ENCODE peak calls at places on chromosomes 6 and 20, in four cellular contexts. One of them, this sample, is unnamed.
A peak's percentile ranks its signal among the peaks of the same experiment; 100 is the strongest.

GRCh38 chr6:141925001-141925400 is 207.7 kb upstream of the GJE1 start:
- DNase-seq in sigmoid colon: no peak
- DNase-seq in breast epithelium: no peak
- DNase-seq in AG04450: no peak
- DNase-seq in this sample: no peak

GRCh38 chr6:15042938-15043337 is 202.9 kb upstream of the JARID2 start:
- DNase-seq in sigmoid colon: no peak
- DNase-seq in breast epithelium: no peak
- DNase-seq in AG04450: no peak
- DNase-seq in this sample: no peak

GRCh38 chr20:63966944-63967322 is 2.8 kb downstream of the ZNF512B start:
- DNase-seq in sigmoid colon: peak; percentile 61
- DNase-seq in breast epithelium: no peak
- DNase-seq in AG04450: no peak
- DNase-seq in this sample: no peak

GRCh38 chr6:127515794-127516675 is 3.1 kb downstream of the MTCL3 start:
- DNase-seq in sigmoid colon: peak; percentile 77
- DNase-seq in breast epithelium: no peak
- DNase-seq in AG04450: no peak
- DNase-seq in this sample: peak; percentile 59

GRCh38 chr6:118216751-118217150 is 309.7 kb downstream of the SLC35F1 start:
- DNase-seq in sigmoid colon: no peak
- DNase-seq in breast epithelium: no peak
- DNase-seq in AG04450: no peak
- DNase-seq in this sample: no peak

GRCh38 chr6:134937426-134937825 is 12.5 kb downstream of the ALDH8A1 start:
- DNase-seq in sigmoid colon: no peak
- DNase-seq in breast epithelium: no peak
- DNase-seq in AG04450: no peak
- DNase-seq in this sample: no peak

GRCh38 chr20:4325548-4326187 is 310.3 kb upstream of the RNF24 start:
- DNase-seq in sigmoid colon: no peak
- DNase-seq in breast epithelium: no peak
- DNase-seq in AG04450: no peak
- DNase-seq in this sample: no peak

GRCh38 chr6:53152576-53152975 is 3.9 kb upstream of the GCM1 start:
- DNase-seq in sigmoid colon: no peak
- DNase-seq in breast epithelium: no peak
- DNase-seq in AG04450: no peak
- DNase-seq in this sample: no peak

GRCh38 chr20:36145877-36146707 is 8.4 kb upstream of the EPB41L1 start:
- DNase-seq in sigmoid colon: no peak
- DNase-seq in breast epithelium: no peak
- DNase-seq in AG04450: no peak
- DNase-seq in this sample: no peak
- H3K27ac ChIP-seq in sigmoid colon: no peak overlapping the region
- H3K27ac ChIP-seq in breast epithelium: no peak overlapping the region
- H3K27ac ChIP-seq in AG04450: peak overlapping the region; percentile 21
- H3K27ac ChIP-seq in this sample: no peak overlapping the region

GRCh38 chr20:9070304-9070703 is 1.4 kb downstream of the PLCB4 start:
- DNase-seq in sigmoid colon: no peak
- DNase-seq in breast epithelium: no peak
- DNase-seq in AG04450: no peak
- DNase-seq in this sample: no peak

GRCh38 chr20:9075264-9076095 is 6.6 kb downstream of the PLCB4 start:
- DNase-seq in sigmoid colon: no peak
- DNase-seq in breast epithelium: no peak
- DNase-seq in AG04450: no peak
- DNase-seq in this sample: no peak

GRCh38 chr20:9068896-9069663 is at the start of gene PLCB4:
- DNase-seq in sigmoid colon: peak; percentile 73
- DNase-seq in breast epithelium: no peak
- DNase-seq in AG04450: no peak
- DNase-seq in this sample: no peak

GRCh38 chr20:9071976-9072726 is 3.3 kb downstream of the PLCB4 start:
- DNase-seq in sigmoid colon: no peak
- DNase-seq in breast epithelium: no peak
- DNase-seq in AG04450: no peak
- DNase-seq in this sample: no peak

GRCh38 chr20:9072741-9073310 is 3.9 kb downstream of the PLCB4 start:
- DNase-seq in sigmoid colon: no peak
- DNase-seq in breast epithelium: no peak
- DNase-seq in AG04450: no peak
- DNase-seq in this sample: no peak
- H3K4me3 ChIP-seq in sigmoid colon: no peak overlapping the region
- H3K4me3 ChIP-seq in breast epithelium: no peak overlapping the region
- H3K4me3 ChIP-seq in AG04450: no peak overlapping the region
- H3K4me3 ChIP-seq in this sample: no peak overlapping the region

DNA sequence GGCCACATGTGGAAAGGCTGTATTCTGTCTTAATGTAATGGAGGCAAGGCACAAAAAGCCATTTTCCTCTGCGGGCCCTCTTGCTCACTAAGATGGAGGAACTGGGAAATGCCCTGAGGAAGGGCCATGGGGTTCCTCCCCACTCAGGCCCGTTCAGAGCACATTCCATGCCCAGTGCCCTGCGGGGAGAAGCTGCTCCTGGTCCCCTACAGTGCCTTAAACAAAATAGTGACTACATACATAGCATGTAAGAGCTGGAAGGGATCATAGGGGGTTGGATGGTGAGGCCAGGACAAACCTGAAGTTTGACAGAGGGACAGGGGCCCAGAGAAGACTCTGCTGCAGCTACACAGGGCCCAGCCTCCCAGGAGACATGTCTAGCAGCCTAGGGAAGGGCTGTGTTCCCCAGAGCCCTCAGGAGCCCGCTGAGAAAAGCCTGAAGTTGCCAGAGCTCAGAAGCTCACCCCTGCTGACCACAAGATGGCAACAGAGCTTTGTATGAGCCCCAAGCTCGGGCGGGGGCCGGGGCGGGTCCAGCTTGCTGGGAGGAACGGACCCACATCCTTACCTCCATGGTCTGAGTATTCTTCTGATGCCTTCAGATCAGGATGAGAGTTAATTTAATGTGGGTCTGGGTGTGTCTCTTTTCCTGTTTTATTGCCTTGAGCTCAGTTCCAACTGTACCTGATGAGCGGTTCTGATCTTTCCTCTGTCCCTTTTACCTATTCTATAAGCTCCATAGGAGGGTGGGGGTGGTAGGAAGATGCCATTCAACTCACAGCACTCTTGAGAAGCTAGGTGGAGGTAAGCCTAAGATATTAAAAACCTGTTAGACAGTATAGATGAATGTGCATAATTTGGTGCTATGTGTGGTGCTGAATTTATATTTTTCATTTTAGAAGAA is 242.9 kb downstream of the CDC5L start:
- DNase-seq in sigmoid colon: no peak
- DNase-seq in breast epithelium: no peak
- DNase-seq in AG04450: peak; percentile 23
- DNase-seq in this sample: no peak
- TF ChIP-seq CTCF in sigmoid colon: no peak
- TF ChIP-seq CTCF in breast epithelium: no peak
- TF ChIP-seq CTCF in AG04450: peak; percentile 71
- TF ChIP-seq CTCF in this sample: peak; percentile 28

GRCh38 chr20:51388756-51389542 is 153.6 kb downstream of the NFATC2 start:
- DNase-seq in sigmoid colon: no peak
- DNase-seq in breast epithelium: no peak
- DNase-seq in AG04450: no peak
- DNase-seq in this sample: no peak
- H3K27ac ChIP-seq in sigmoid colon: no peak overlapping the region
- H3K27ac ChIP-seq in breast epithelium: peak overlapping the region; percentile 36
- H3K27ac ChIP-seq in AG04450: no peak overlapping the region
- H3K27ac ChIP-seq in this sample: peak overlapping the region; percentile 32

GRCh38 chr20:33871362-33871761 is 60.2 kb downstream of the CHMP4B start:
- DNase-seq in sigmoid colon: peak; percentile 75
- DNase-seq in breast epithelium: no peak
- DNase-seq in AG04450: no peak
- DNase-seq in this sample: no peak

GRCh38 chr20:33878583-33878982 is 67.4 kb downstream of the CHMP4B start:
- DNase-seq in sigmoid colon: no peak
- DNase-seq in breast epithelium: no peak
- DNase-seq in AG04450: no peak
- DNase-seq in this sample: no peak

GRCh38 chr20:33875055-33875454 is 63.9 kb downstream of the CHMP4B start:
- DNase-seq in sigmoid colon: no peak
- DNase-seq in breast epithelium: no peak
- DNase-seq in AG04450: no peak
- DNase-seq in this sample: no peak

GRCh38 chr20:33874129-33874528 is 63.0 kb downstream of the CHMP4B start:
- DNase-seq in sigmoid colon: no peak
- DNase-seq in breast epithelium: no peak
- DNase-seq in AG04450: no peak
- DNase-seq in this sample: no peak

GRCh38 chr20:33875534-33876026 is 64.4 kb downstream of the CHMP4B start:
- DNase-seq in sigmoid colon: no peak
- DNase-seq in breast epithelium: no peak
- DNase-seq in AG04450: no peak
- DNase-seq in this sample: no peak
- H3K4me3 ChIP-seq in sigmoid colon: no peak overlapping the region
- H3K4me3 ChIP-seq in breast epithelium: no peak overlapping the region
- H3K4me3 ChIP-seq in AG04450: no peak overlapping the region
- H3K4me3 ChIP-seq in this sample: no peak overlapping the region